ENCODE peak calls at places on chromosomes 5 and 9, in nine cellular contexts. L is mammary epithelial cell; X is lower lobe of right lung; E is brain microvascular endothelial cell; F is H7; J is aorta; K is colonic mucosa; R is ovary; A is CD4-positive, alpha-beta memory T cell. H is an unnamed sample.
A peak's percentile ranks its signal among the peaks of the same experiment; 100 is the strongest.

GRCh38 chr9:75979362-75979761 is 88.9 kb downstream of the PCSK5 start:
- DNase-seq in E (peak; percentile 12), J (no peak), A (no peak), F (peak; percentile 36), L (no peak), K (no peak), X (no peak), R (no peak), H (no peak)

GRCh38 chr9:121510766-121511555 is 11.3 kb upstream of the GGTA1 start:
- DNase-seq in K (no peak), L (no peak), F (no peak), A (no peak), R (no peak), E (no peak), J (peak; percentile 68), X (no peak), H (no peak)

GRCh38 chr9:96856363-96857286 is 2.3 kb upstream of the ZNF782 start:
- DNase-seq in K (peak; percentile 77), A (peak; percentile 77), E (peak; percentile 51), J (peak; percentile 58), L (peak; percentile 67), X (peak; percentile 65), R (peak; percentile 23), F (no peak), H (peak; percentile 62)

GRCh38 chr5:37197340-37198050 is 51.7 kb downstream of the CPLANE1 start:
- DNase-seq in R (no peak), J (no peak), K (no peak), X (no peak), A (no peak), F (no peak), L (no peak), E (no peak), H (no peak)

GRCh38 chr5:84036842-84037241 is 316.2 kb upstream of the HAPLN1 start:
- DNase-seq in X (no peak), J (no peak), A (no peak), F (peak; percentile 7), E (no peak), R (no peak), L (no peak), K (no peak), H (no peak)

GRCh38 chr5:174520420-174521396 is 203.7 kb upstream of the MSX2 start:
- DNase-seq in E (no peak), R (no peak), L (no peak), J (no peak), K (no peak), F (peak; percentile 76), A (no peak), X (no peak), H (peak; percentile 77)

GRCh38 chr9:92151691-92152393 is 36.6 kb upstream of the SPTLC1 start:
- DNase-seq in X (no peak), F (no peak), E (peak; percentile 87), K (no peak), R (no peak), L (peak; percentile 74), A (no peak), J (no peak), H (peak; percentile 73)

GRCh38 chr9:97237311-97237786 is 70.1 kb upstream of the CCDC180 start:
- DNase-seq in L (no peak), A (no peak), E (no peak), K (no peak), F (peak; percentile 18), X (no peak), R (no peak), J (no peak), H (no peak)

GRCh38 chr5:107578051-107578635 is 92.6 kb downstream of the EFNA5 start:
- DNase-seq in R (no peak), L (peak; percentile 86), A (no peak), K (no peak), X (no peak), F (no peak), J (no peak), E (no peak), H (peak; percentile 82)

GRCh38 chr9:5612187-5612535 is 16.7 kb upstream of the RIC1 start:
- DNase-seq in L (no peak), R (no peak), A (no peak), E (no peak), F (no peak), K (no peak), X (no peak), J (no peak), H (no peak)

GRCh38 chr9:91771864-91772263 is 178.2 kb downstream of the ROR2 start:
- DNase-seq in K (no peak), A (no peak), R (no peak), F (no peak), L (no peak), X (no peak), E (no peak), J (no peak), H (no peak)

GRCh38 chr9:129412814-129413536 is 207.9 kb downstream of the C9orf50 start:
- DNase-seq in R (peak; percentile 77), A (peak; percentile 71), E (peak; percentile 73), X (peak; percentile 60), L (peak; percentile 41), K (peak; percentile 60), F (no peak), J (peak; percentile 85), H (peak; percentile 63)

GRCh38 chr5:89473196-89473595 is 590.2 kb upstream of the MEF2C start:
- DNase-seq in X (no peak), F (no peak), J (no peak), R (no peak), E (peak; percentile 72), K (no peak), A (no peak), L (no peak), H (peak; percentile 31)

GRCh38 chr9:119698535-119698934 is 329.3 kb upstream of the BRINP1 start:
- DNase-seq in F (no peak), K (no peak), E (no peak), R (no peak), L (no peak), A (no peak), J (no peak), X (no peak), H (no peak)

GRCh38 chr5:32679218-32679617 is 31.9 kb upstream of the NPR3 start:
- DNase-seq in K (no peak), L (no peak), E (no peak), R (no peak), J (no peak), F (no peak), X (no peak), A (no peak), H (peak; percentile 62)

GRCh38 chr9:115514454-115514853 is 396.5 kb upstream of the TNC start:
- DNase-seq in R (no peak), L (no peak), J (no peak), F (no peak), X (no peak), E (no peak), A (no peak), K (no peak), H (no peak)
- H3K27me3 ChIP-seq in R (no peaks in the 10 kb centered on the region), L (no peaks in the 10 kb centered on the region), J (no peaks in the 10 kb centered on the region), F (no peaks in the 10 kb centered on the region), X (no peaks in the 10 kb centered on the region), E (no peaks in the 10 kb centered on the region), A (no peaks in the 10 kb centered on the region), K (no peaks in the 10 kb centered on the region), H (no peaks in the 10 kb centered on the region)

DNA sequence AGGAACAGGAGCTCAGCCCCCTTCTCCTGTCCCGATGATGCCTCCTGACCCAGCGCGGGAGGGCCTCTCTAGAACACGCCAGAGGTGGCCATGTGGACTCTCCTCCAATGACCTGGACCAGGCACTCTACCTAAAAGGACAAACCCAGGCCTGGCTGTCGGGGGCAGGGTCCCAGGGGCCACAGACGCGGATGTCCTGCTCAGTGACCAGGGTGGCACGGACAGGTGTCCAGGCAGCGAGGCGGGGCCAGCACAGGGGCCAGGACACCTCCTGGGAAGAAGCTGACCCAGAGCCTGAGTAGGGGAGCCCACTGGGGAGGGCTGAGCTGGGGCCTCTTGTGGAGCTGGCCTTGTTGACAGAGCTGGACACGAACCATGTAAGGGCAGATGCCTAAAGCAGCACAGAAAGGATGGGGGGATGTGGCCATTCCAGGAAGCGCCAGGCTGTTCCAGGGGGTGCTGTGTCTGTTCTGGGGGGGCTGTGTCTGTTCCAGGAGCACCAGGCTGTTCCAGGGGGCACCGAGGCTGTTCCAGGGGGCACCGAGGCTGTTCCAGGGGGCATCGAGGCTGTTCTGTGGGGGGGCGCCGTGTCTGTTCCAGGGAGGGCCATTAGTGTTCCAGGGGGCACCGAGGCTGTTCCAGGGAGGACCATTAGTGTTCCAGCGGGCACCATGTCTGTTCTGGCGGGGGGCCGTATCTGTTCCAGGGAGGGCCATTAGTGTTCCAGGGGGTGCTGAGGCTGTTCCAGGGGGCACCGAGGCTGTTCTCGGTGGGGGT is 30.5 kb downstream of the EXD3 start:
- DNase-seq in L (no peak), A (no peak), R (no peak), E (no peak), X (no peak), F (no peak), J (no peak), K (no peak), H (no peak)
- H3K4me3 ChIP-seq in L (no peak overlapping the region), A (no peak overlapping the region), R (no peak overlapping the region), E (no peak overlapping the region), X (no peak overlapping the region), F (no peak overlapping the region), J (no peak overlapping the region), K (no peak overlapping the region), H (no peak overlapping the region)

GRCh38 chr9:137613259-137613658 is 5.5 kb upstream of the EHMT1 start:
- DNase-seq in F (peak; percentile 33), R (no peak), K (no peak), L (no peak), J (no peak), E (no peak), X (no peak), A (no peak), H (no peak)
- H3K36me3 ChIP-seq in F (peaks cover 6% of the 10 kb centered on the region), R (no peaks in the 10 kb centered on the region), K (peaks cover 11% of the 10 kb centered on the region), L (peaks cover 2% of the 10 kb centered on the region), J (no peaks in the 10 kb centered on the region), E (peaks cover 2% of the 10 kb centered on the region), X (peaks cover 43% of the 10 kb centered on the region), A (peaks cover 14% of the 10 kb centered on the region), H (peaks cover 40% of the 10 kb centered on the region)

GRCh38 chr5:123094227-123094918 is 5.3 kb downstream of the PRDM6 start:
- DNase-seq in X (no peak), F (peak; percentile 61), E (no peak), R (no peak), A (no peak), K (no peak), L (no peak), J (no peak), H (no peak)

GRCh38 chr5:123094919-123095693 is 6.1 kb downstream of the PRDM6 start:
- DNase-seq in L (no peak), F (peak; percentile 90), K (no peak), R (no peak), E (no peak), J (peak; percentile 75), A (no peak), X (no peak), H (no peak)

GRCh38 chr5:123097483-123097870 is 8.4 kb downstream of the PRDM6 start:
- DNase-seq in K (no peak), E (no peak), A (no peak), L (no peak), R (no peak), X (no peak), J (no peak), F (no peak), H (no peak)

GRCh38 chr5:123093279-123094226 is 4.5 kb downstream of the PRDM6 start:
- DNase-seq in K (no peak), F (peak; percentile 72), X (no peak), J (peak; percentile 53), E (no peak), A (no peak), R (no peak), L (no peak), H (no peak)

DNA sequence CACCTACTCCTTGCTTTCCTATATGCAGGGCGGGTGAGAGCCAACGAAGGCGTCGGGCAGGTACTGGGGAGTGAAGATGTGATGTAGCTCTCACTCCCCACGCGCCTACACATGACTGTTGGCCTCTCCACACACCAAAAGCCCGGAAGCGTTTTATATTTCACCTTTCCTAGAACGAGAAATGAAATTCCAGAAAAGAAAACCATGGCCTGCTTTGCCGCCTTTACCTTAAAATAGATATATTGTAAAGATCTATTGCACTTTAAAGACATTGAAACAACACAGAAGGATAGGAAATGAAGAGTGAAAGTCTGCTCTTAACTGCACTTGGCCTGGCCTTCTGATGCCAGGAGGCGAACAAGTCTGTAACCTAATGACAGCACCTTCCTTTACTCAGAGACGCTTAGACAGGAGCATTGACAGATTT is 6.7 kb downstream of the PRDM6 start:
- DNase-seq in R (no peak), A (no peak), L (no peak), J (no peak), F (peak; percentile 38), K (no peak), X (no peak), E (no peak), H (no peak)
- H3K27me3 ChIP-seq in R (no peaks in the 10 kb centered on the region), A (peaks cover 33% of the 10 kb centered on the region), L (peaks cover 75% of the 10 kb centered on the region), J (no peaks in the 10 kb centered on the region), F (peaks cover 100% of the 10 kb centered on the region), K (peaks cover 85% of the 10 kb centered on the region), X (peaks cover 85% of the 10 kb centered on the region), E (peaks cover 75% of the 10 kb centered on the region), H (peaks cover 73% of the 10 kb centered on the region)

H was measured in bronchial epithelial cell.